ENCODE peak calls at places on chromosomes 6 and 20, in five cellular contexts. H, I, A, F and L are unnamed samples.

GRCh38 chr6:146913842-146914562 is 290.2 kb upstream of the STXBP5 start:
- DNase-seq in H (no peak), I (peak; percentile 81), A (peak; percentile 79), F (peak; percentile 33), L (peak; percentile 51)

GRCh38 chr6:39228111-39228971 is 934 bp downstream of the KCNK5 start:
- DNase-seq in H (no peak), I (no peak), A (no peak), F (no peak), L (no peak)

GRCh38 chr20:38997622-38998021 is 35.5 kb downstream of the DHX35 start:
- DNase-seq in H (peak; percentile 87), I (peak; percentile 69), A (no peak), F (no peak), L (no peak)

GRCh38 chr6:169839493-169839892 is 88.1 kb downstream of the ERMARD start:
- DNase-seq in H (no peak), I (no peak), A (no peak), F (no peak), L (no peak)

GRCh38 chr6:160810238-160810637 is 108.2 kb downstream of the PLG start:
- DNase-seq in H (no peak), I (no peak), A (no peak), F (peak; percentile 16), L (no peak)

GRCh38 chr20:22723659-22724058 is 139.3 kb upstream of the FOXA2 start:
- DNase-seq in H (no peak), I (no peak), A (no peak), F (no peak), L (no peak)

GRCh38 chr6:132320007-132320406 is 81.3 kb downstream of the MOXD1 start:
- DNase-seq in H (no peak), I (no peak), A (no peak), F (no peak), L (no peak)

GRCh38 chr20:39112196-39112743 is 150.1 kb downstream of the DHX35 start:
- DNase-seq in H (no peak), I (peak; percentile 69), A (peak; percentile 54), F (peak; percentile 65), L (peak; percentile 69)

GRCh38 chr6:44664716-44665115 is 277.2 kb downstream of the CDC5L start:
- DNase-seq in H (no peak), I (no peak), A (no peak), F (no peak), L (no peak)

GRCh38 chr6:170205534-170206316 is 85.2 kb downstream of the DLL1 start:
- DNase-seq in H (no peak), I (no peak), A (no peak), F (no peak), L (no peak)

GRCh38 chr6:135181333-135182119 is 418 bp downstream of the MYB start:
- DNase-seq in H (no peak), I (no peak), A (no peak), F (no peak), L (peak; percentile 25)

GRCh38 chr6:72048080-72048479 is 161.7 kb downstream of the RIMS1 start:
- DNase-seq in H (no peak), I (no peak), A (no peak), F (no peak), L (no peak)

GRCh38 chr6:105901583-105901982 is 184.6 kb upstream of the PRDM1 start:
- DNase-seq in H (no peak), I (no peak), A (no peak), F (no peak), L (no peak)

GRCh38 chr6:96809119-96809518 is 28.2 kb downstream of the GPR63 start:
- DNase-seq in H (no peak), I (peak; percentile 49), A (no peak), F (no peak), L (no peak)

GRCh38 chr6:16583151-16583762 is 178.0 kb downstream of the ATXN1 start:
- DNase-seq in H (no peak), I (no peak), A (no peak), F (no peak), L (no peak)

DNA sequence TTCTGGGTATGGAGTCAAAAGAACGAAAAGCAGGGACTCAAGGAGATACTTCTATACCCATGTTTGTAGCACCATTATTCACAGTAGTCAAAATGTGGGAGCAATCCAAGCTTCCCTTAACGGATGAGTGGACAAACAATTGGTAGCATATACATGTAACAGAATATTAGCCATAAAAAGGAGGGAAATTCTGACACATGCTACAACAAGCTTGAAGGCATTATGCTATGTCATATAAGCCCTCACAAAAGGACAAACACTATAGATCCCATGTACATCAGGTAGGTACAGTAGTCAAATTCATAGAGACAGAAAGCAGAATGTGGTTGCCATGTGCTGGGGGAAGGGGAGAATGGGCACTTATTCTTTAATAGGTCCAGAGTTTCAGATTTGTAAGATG is 37.6 kb downstream of the CDK19 start:
- DNase-seq in H (no peak), I (no peak), A (no peak), F (no peak), L (no peak)
- TF ChIP-seq MAX in H (no peak), I (no peak), A (no peak), F (no peak), L (no peak)

DNA sequence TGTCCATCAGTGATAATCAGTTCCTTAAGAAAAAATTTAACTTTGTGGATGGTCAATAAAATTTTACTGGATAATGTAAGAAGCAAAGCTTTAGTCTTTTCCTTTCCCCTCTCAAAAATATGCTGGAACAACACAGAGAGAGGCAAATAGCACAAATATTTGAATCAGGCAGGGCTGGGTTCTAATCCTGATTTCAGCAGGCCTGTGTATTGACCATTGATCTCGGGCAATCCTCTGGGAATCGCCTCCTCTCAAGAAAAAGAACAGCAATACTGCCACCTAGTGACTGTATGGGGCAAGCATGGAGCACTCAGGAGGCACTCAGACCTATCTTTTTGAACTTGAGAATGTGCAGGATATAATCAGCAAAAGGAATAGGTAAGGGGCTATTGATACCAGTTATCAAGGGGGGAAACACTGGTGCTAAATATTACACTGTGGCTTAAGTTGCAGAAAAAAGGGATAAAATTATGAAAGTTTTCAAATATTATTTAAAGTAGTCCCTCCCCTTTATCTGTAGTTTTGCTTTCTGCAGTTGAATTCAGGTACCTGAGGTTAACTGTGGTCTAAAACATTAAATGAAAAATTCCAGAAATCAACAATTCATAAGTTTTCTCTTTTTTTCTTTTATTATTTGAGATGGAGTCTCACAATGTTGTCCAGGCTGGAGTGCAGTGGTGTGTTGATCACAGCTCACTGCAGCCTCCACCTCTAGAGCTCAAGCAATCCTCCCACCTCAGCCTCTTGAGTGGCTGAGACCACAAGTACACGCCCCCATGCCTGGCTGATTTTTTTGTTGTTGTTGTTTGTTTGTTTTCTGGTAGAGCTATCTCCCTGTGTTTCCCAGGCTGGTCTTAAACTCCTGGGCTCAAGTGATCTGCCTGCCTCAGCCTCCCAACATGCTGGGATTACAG is 91.8 kb upstream of the NHSL1 start:
- DNase-seq in H (peak; percentile 31), I (peak; percentile 73), A (no peak), F (peak; percentile 89), L (peak; percentile 74)
- TF ChIP-seq ATF3 in H (no peak), I (no peak), A (no peak), F (no peak), L (no peak)

GRCh38 chr6:42093582-42094329 is 43.4 kb downstream of the TAF8 start:
- DNase-seq in H (no peak), I (peak; percentile 73), A (no peak), F (peak; percentile 64), L (peak; percentile 46)
- TF ChIP-seq CREB1 in H (no peak), I (no peak), A (no peak), F (no peak), L (no peak)

DNA sequence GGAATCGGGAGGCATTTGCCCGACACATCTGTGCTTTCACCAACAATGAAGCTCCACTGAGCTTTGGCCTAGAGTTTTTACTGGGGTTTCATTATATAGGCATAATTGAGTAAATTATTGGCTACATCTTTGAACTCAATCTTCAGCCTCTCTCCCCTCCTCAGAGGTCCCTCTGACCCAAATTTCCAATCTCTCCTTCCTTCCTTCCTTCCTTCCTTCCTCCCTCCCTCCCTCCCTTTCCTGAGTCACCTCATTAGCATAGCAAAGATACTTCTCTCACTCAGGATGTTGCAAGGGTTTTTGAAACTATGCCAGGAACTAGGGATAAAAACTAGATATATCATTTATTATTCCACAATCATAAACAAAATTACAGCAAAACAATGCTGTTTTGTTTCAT is 238.2 kb upstream of the PRND start:
- DNase-seq in H (no peak), I (no peak), A (no peak), F (no peak), L (no peak)
- TF ChIP-seq MAX in H (no peak), I (no peak), A (no peak), F (no peak), L (no peak)

DNA sequence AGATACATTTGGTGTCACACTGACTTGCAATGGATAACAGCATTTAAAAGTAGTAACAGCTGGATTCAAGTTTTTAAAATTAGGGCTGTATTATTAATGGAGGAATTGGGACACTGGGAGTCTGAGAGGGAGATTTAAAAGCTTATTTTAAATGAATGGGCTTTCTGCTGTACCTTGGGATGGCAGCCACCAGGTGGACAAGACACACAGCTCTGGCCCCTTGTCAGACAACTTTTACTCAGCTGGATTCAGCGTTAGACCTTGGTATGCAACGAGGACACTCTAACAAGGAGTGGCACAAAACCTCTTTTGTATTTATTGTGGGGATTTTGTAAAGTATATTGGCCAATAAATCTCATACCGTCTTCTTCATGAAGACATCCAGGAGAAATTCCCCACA is 105.8 kb downstream of the LCA5 start:
- DNase-seq in H (no peak), I (no peak), A (no peak), F (peak; percentile 21), L (peak; percentile 34)
- TF ChIP-seq ATF3 in H (no peak), I (no peak), A (no peak), F (no peak), L (no peak)

DNA sequence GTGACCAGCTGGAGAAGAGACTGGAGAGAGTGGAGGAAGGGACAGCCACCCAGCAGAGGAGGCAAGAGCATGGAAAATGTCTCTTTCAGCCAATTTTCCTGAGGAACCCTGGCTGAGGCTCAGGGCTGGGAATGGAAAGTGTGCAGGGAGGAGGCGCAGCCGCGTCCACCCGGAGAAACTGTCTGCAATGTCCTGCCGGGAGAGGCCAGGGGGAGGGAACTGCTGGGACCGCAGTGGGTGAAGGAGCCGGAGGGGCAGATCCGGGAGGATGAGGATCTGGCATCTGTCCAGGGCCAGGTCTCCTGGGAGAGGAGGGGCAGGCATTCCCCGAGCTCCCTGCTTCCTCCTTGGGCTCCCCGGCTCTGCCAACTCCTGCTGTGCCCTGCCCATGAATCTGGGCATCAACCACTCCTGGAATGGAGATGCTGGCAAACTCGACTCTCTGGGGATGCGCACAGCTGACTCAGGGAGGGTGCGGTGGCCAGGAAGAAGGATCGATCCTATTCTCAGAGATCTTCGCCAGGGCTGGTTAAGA is 17.4 kb upstream of the HM13 start:
- DNase-seq in H (no peak), I (no peak), A (no peak), F (no peak), L (no peak)
- TF ChIP-seq CREB1 in H (no peak), I (no peak), A (no peak), F (no peak), L (no peak)